ENCODE peak calls at places on chromosomes 6 and 20, in seven cellular contexts. D is K562, M is HepG2, L is GM12878, U is H1, T is SK-N-SH, Q is GM12891. G is an unnamed sample.

GRCh38 chr6:22821664-22822320 is 252.4 kb downstream of the HDGFL1 start:
- DNase-seq in L (no peak), M (no peak), T (no peak), Q (no peak), U (no peak), D (no peak), G (no peak)

GRCh38 chr6:52707963-52708680 is 37.2 kb downstream of the TMEM14A start:
- DNase-seq in U (no peak), D (no peak), L (no peak), M (no peak), T (no peak), Q (no peak), G (no peak)

GRCh38 chr20:33858666-33859065 is 47.5 kb downstream of the CHMP4B start:
- DNase-seq in T (no peak), M (no peak), D (no peak), Q (no peak), L (no peak), U (no peak), G (no peak)

GRCh38 chr6:53391170-53391569 is 42.4 kb upstream of the ELOVL5 start:
- DNase-seq in Q (no peak), L (no peak), U (no peak), D (no peak), T (no peak), M (no peak), G (no peak)

GRCh38 chr6:169890049-169890448 is 138.6 kb downstream of the ERMARD start:
- DNase-seq in U (no peak), D (no peak), M (no peak), Q (no peak), T (peak; percentile 69), L (no peak), G (no peak)

GRCh38 chr6:170453586-170454511 is 99.3 kb downstream of the PSMB1 start:
- DNase-seq in T (no peak), D (no peak), M (no peak), Q (no peak), L (no peak), U (no peak), G (no peak)

GRCh38 chr6:42618686-42619085 is 54.9 kb downstream of the UBR2 start:
- DNase-seq in L (no peak), D (no peak), M (no peak), U (no peak), Q (no peak), T (no peak), G (no peak)

GRCh38 chr6:160102956-160103824 is 18.4 kb upstream of the SLC22A1 start:
- DNase-seq in M (peak; percentile 45), Q (no peak), T (peak; percentile 45), U (no peak), D (peak; percentile 42), L (no peak), G (no peak)

GRCh38 chr20:59581983-59582679 is 22.2 kb upstream of the PHACTR3 start:
- DNase-seq in U (no peak), L (no peak), Q (no peak), T (no peak), D (no peak), M (no peak), G (no peak)

GRCh38 chr20:45826381-45827019 is 612 bp downstream of the TNNC2 start:
- DNase-seq in Q (no peak), M (no peak), D (peak; percentile 54), L (no peak), T (no peak), U (no peak), G (no peak)

GRCh38 chr6:30171677-30172471 is 8.5 kb downstream of the TRIM15 start:
- DNase-seq in L (no peak), Q (no peak), T (peak; percentile 71), D (no peak), M (no peak), U (peak; percentile 31), G (no peak)

GRCh38 chr6:30888472-30889137 is 4.3 kb downstream of the DDR1 start:
- DNase-seq in T (peak; percentile 33), L (no peak), Q (no peak), U (no peak), D (peak; percentile 73), M (no peak), G (no peak)

GRCh38 chr20:58716476-58717277 is 24.1 kb downstream of the NPEPL1 start:
- DNase-seq in L (no peak), U (no peak), D (no peak), Q (peak; percentile 11), M (peak; percentile 53), T (peak; percentile 56), G (peak; percentile 4)

GRCh38 chr6:134381926-134382325 is 64.0 kb upstream of the SGK1 start:
- DNase-seq in U (no peak), Q (no peak), T (no peak), D (no peak), M (no peak), L (no peak), G (no peak)

GRCh38 chr6:148965287-148965686 is 218.5 kb downstream of the UST start:
- DNase-seq in U (no peak), L (no peak), Q (no peak), D (no peak), M (no peak), T (no peak), G (no peak)

GRCh38 chr6:134464690-134465411 is 146.9 kb upstream of the SGK1 start:
- DNase-seq in Q (no peak), T (no peak), D (no peak), L (no peak), U (no peak), M (no peak), G (no peak)

GRCh38 chr20:21994203-21994602 is 288.7 kb downstream of the PAX1 start:
- DNase-seq in Q (no peak), L (no peak), D (no peak), U (no peak), M (no peak), T (no peak), G (no peak)

GRCh38 chr6:3343089-3343901 is 84.5 kb downstream of the PSMG4 start:
- DNase-seq in D (no peak), M (no peak), T (no peak), U (no peak), Q (no peak), L (no peak), G (no peak)

GRCh38 chr6:109241199-109241598 is 141.1 kb downstream of the CD164 start:
- DNase-seq in M (no peak), D (no peak), T (no peak), L (no peak), Q (no peak), U (no peak), G (no peak)

GRCh38 chr20:48080583-48080982 is 295.3 kb upstream of the SULF2 start:
- DNase-seq in T (no peak), U (no peak), D (no peak), L (no peak), Q (no peak), M (no peak), G (no peak)

GRCh38 chr20:20552076-20552475 is 160.4 kb downstream of the RALGAPA2 start:
- DNase-seq in T (no peak), Q (no peak), L (no peak), M (no peak), D (no peak), U (no peak), G (no peak)

GRCh38 chr6:168537485-168537884 is 96.5 kb downstream of the SMOC2 start:
- DNase-seq in Q (no peak), T (no peak), M (no peak), L (no peak), D (no peak), U (no peak), G (no peak)
- TF ChIP-seq TAF1 in Q (no peak), T (no peak), M (no peak), L (no peak), D (no peak), U (no peak), G (no peak)

DNA sequence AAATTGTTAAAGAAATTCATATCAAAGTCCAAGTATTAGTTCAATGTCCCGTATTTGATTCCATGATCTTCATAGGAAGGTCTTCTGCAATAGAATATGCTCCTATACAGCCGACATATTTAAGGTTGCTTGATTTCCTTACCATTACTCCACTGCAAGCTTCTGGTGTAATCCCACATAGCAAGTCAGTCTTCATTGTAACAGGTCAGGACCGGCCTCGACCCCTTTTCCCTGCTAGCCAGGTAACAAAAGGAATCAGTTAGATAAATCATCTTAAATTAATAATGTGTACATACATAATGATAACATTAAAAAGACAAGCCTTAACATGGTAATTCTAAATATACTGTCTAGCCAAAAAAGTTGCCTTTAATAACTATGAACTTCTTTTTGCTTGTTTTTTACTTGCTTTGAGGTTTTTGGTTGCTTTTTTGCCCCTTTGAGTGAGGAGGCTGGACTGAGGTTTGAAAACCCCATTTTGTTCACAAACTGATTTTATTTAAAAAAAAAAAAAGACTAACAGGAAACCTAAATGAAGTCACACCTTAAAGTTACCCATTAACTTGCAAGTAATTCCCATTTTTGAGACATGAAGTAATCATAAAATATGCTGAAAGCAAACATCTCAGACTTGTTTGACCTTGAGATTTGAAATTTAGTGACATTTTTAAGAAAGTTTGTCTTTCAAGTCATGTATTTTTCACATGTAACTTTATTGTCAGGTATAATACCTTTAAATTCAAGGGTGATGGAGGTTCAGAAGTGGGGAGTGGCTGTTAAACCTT is 19.2 kb upstream of the SNX14 start:
- DNase-seq in D (no peak), Q (no peak), M (no peak), T (no peak), L (no peak), U (no peak), G (no peak)
- TF ChIP-seq TAF1 in D (no peak), Q (no peak), M (no peak), T (no peak), L (no peak), U (no peak), G (no peak)

DNA sequence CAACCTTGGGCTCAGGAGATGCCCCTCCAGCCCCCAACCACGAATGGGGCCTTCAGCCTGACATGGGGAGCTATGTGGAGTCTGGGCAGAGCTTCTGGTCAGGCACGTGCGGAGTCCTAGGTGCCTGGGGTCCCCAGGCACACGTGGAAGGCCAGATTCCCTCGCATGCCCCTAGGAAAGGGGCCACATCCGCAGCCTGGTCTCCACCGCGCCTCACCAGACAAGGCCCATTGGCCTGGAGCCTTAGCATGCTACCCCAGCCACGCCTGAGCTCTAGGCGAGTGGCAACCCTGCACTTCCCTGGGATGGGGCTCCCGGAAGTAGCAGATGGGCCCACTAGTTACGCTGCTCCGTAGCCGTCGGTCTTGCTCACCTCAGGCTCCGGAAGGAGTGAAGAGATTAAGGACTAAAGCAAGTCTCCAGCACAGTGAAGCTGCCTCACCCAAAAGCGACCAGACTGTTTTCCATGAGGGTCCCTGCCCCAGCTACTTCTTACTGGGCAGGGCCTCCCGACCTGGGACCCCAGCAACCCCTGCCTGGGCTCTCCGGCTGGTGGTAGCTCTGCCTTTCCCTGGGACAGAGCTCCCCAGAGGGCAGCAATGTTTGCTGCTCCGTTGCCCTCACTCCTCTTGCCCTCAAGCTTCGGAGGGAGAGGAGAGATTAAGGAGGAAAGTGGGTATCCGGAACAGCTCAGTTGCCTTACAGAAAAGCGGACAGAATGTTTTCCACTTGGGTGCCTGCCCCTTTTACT is 93.2 kb upstream of the IMPG1 start:
- DNase-seq in T (no peak), Q (no peak), U (no peak), D (no peak), M (no peak), L (no peak), G (no peak)
- TF ChIP-seq TAF1 in T (no peak), Q (no peak), U (no peak), D (no peak), M (no peak), L (no peak), G (no peak)

DNA sequence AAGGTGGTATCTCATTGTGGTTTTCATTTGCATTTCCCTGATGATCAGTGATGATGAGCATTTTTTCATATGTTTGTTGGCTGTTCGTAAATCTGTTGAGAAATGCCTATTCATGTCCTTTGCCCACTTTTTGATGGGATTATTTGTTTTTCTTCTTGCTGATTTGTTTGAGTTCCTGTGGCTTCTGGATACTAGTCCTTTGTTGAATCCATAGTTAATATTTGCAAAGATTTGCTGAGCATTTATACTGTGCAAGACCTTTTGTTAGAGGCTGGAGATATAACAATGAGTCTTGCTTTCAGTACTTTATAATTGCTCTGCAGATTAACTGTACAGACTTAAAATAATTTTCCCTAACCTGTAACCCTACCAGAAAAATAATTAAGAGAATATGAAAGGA is 35.6 kb downstream of the PDE7B start:
- DNase-seq in Q (no peak), M (peak; percentile 10), D (no peak), T (no peak), L (no peak), U (no peak), G (no peak)
- TF ChIP-seq TAF1 in Q (no peak), M (no peak), D (no peak), T (no peak), L (no peak), U (no peak), G (no peak)

G was measured in GM12892.